ENCODE peak calls at places on chromosomes 5 and 9, in four cellular contexts. D, A, T and Z are unnamed samples.

GRCh38 chr5:67805666-67806348 is 409.7 kb upstream of the PIK3R1 start:
- DNase-seq in D (no peak), A (no peak), T (no peak), Z (no peak)

GRCh38 chr9:132673355-132673754 is 3.1 kb downstream of the GTF3C4 start:
- DNase-seq in D (no peak), A (no peak), T (peak; percentile 22), Z (no peak)

GRCh38 chr9:108442604-108443277 is 413.0 kb downstream of the ACTL7B start:
- DNase-seq in D (no peak), A (no peak), T (no peak), Z (no peak)

GRCh38 chr9:95788011-95788410 is 87.5 kb upstream of the ERCC6L2 start:
- DNase-seq in D (no peak), A (no peak), T (no peak), Z (no peak)

GRCh38 chr9:32394381-32395049 is 10.1 kb downstream of the ACO1 start:
- DNase-seq in D (no peak), A (no peak), T (no peak), Z (no peak)

GRCh38 chr9:127714916-127715442 is 484 bp downstream of the PTRH1 start:
- DNase-seq in D (peak; percentile 36), A (peak; percentile 71), T (no peak), Z (no peak)

GRCh38 chr9:137971477-137972138 is 94.0 kb downstream of the CACNA1B start:
- DNase-seq in D (peak; percentile 20), A (peak; percentile 28), T (no peak), Z (peak; percentile 56)

GRCh38 chr9:5510991-5511390 is 660 bp downstream of the PDCD1LG2 start:
- DNase-seq in D (no peak), A (no peak), T (no peak), Z (no peak)

GRCh38 chr5:107533946-107534876 is 136.5 kb downstream of the EFNA5 start:
- DNase-seq in D (no peak), A (no peak), T (no peak), Z (no peak)

GRCh38 chr9:94097788-94098413 is 13.6 kb downstream of the PTPDC1 start:
- DNase-seq in D (no peak), A (no peak), T (no peak), Z (no peak)

GRCh38 chr5:66829826-66830225 is 233.6 kb downstream of the MAST4 start:
- DNase-seq in D (no peak), A (no peak), T (peak; percentile 70), Z (no peak)

GRCh38 chr5:93791520-93791972 is 50.1 kb upstream of the POU5F2 start:
- DNase-seq in D (no peak), A (no peak), T (no peak), Z (no peak)

GRCh38 chr5:169637085-169637855 is at the start of gene DOCK2:
- DNase-seq in D (peak; percentile 79), A (peak; percentile 77), T (no peak), Z (no peak)

GRCh38 chr9:128412120-128412790 is 8.4 kb upstream of the CERCAM start:
- DNase-seq in D (peak; percentile 50), A (peak; percentile 63), T (peak; percentile 90), Z (no peak)

GRCh38 chr9:133268335-133269056 is 6.5 kb downstream of the ABO start:
- DNase-seq in D (no peak), A (no peak), T (no peak), Z (no peak)

GRCh38 chr5:14489643-14490042 is 91.9 kb upstream of the OTULINL start:
- DNase-seq in D (no peak), A (no peak), T (no peak), Z (no peak)

GRCh38 chr5:911601-912000 is 18.9 kb downstream of the TRIP13 start:
- DNase-seq in D (no peak), A (no peak), T (no peak), Z (no peak)

GRCh38 chr9:6941527-6941926 is 183.8 kb downstream of the KDM4C start:
- DNase-seq in D (no peak), A (no peak), T (no peak), Z (no peak)

GRCh38 chr5:179325296-179326031 is 19.8 kb downstream of the ADAMTS2 start:
- DNase-seq in D (no peak), A (peak; percentile 53), T (no peak), Z (no peak)

GRCh38 chr5:75510836-75511434 is 494 bp downstream of the CERT1 start:
- DNase-seq in D (peak; percentile 47), A (peak; percentile 77), T (peak; percentile 66), Z (peak; percentile 77)

GRCh38 chr5:54754878-54755277 is 230.5 kb downstream of the ESM1 start:
- DNase-seq in D (no peak), A (no peak), T (no peak), Z (no peak)
- H3K27ac ChIP-seq in D (no peak overlapping the region), A (no peak overlapping the region), T (no peak overlapping the region), Z (no peak overlapping the region)

GRCh38 chr9:98087420-98088354 is 31.2 kb downstream of the NANS start:
- DNase-seq in D (peak; percentile 48), A (peak; percentile 64), T (no peak), Z (no peak)
- H3K4me3 ChIP-seq in D (peak overlapping the region; percentile 22), A (peak overlapping the region; percentile 60), T (no peak overlapping the region), Z (peak overlapping the region; percentile 60)

DNA sequence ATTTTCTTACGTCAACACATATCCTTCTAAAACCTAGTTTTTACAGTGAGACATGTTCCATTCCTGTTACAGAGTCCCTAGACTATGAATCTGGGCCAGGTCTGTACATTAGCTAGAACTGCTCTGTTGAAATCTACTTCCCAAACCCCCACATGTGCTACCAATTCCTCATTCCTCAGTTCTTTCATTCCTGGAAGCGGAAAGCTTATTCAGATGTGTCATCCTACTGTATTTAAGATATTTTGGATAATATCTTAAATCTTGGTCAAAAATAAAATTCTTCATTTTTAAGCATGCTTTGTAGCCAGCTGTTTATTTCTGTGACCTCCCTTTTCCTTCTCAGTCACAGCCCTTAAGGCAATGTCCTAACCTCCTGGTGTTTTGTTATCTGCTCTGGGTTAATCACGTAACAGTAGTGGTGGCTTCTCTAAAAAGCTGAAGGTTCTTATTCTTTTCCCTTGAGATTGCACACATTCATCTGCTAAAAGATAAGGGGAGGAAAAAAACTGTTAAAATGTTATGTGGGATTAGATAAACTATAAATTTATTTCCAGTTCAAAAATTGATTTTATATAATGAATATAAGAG is 35.6 kb downstream of the GLRX start:
- DNase-seq in D (no peak), A (no peak), T (no peak), Z (no peak)
- H3K27ac ChIP-seq in D (no peak overlapping the region), A (no peak overlapping the region), T (no peak overlapping the region), Z (no peak overlapping the region)

GRCh38 chr5:95417971-95418370 is 26.8 kb downstream of the FAM81B start:
- DNase-seq in D (no peak), A (no peak), T (no peak), Z (no peak)
- H3K4me3 ChIP-seq in D (no peak overlapping the region), A (no peak overlapping the region), T (no peak overlapping the region), Z (no peak overlapping the region)

GRCh38 chr9:112489876-112490661 is 3.4 kb downstream of the KIAA1958 start:
- DNase-seq in D (no peak), A (no peak), T (no peak), Z (no peak)
- H3K27ac ChIP-seq in D (no peak overlapping the region), A (no peak overlapping the region), T (no peak overlapping the region), Z (no peak overlapping the region)